ENCODE peak calls at places on chromosomes 1 and 21, in four cellular contexts. One of them, this sample, is unnamed.

GRCh38 chr1:54499097-54500029 is 48.7 kb upstream of the ACOT11 start:
- DNase-seq in amniotic stem cell: no peak
- DNase-seq in small intestine: peak
- DNase-seq in progenitor cell of endocrine pancreas: peak
- DNase-seq in this sample: peak

GRCh38 chr21:31222142-31222541 is 121.9 kb downstream of the TIAM1 start:
- DNase-seq in amniotic stem cell: no peak
- DNase-seq in small intestine: no peak
- DNase-seq in progenitor cell of endocrine pancreas: no peak
- DNase-seq in this sample: no peak

GRCh38 chr1:97204468-97204867 is 482.9 kb downstream of the PTBP2 start:
- DNase-seq in amniotic stem cell: no peak
- DNase-seq in small intestine: no peak
- DNase-seq in progenitor cell of endocrine pancreas: no peak
- DNase-seq in this sample: no peak

GRCh38 chr1:30872948-30873263 is 35.7 kb downstream of the SDC3 start:
- DNase-seq in amniotic stem cell: no peak
- DNase-seq in small intestine: no peak
- DNase-seq in progenitor cell of endocrine pancreas: no peak
- DNase-seq in this sample: no peak

GRCh38 chr1:30058966-30059365 is 664.4 kb downstream of the MATN1 start:
- DNase-seq in amniotic stem cell: peak
- DNase-seq in small intestine: no peak
- DNase-seq in progenitor cell of endocrine pancreas: no peak
- DNase-seq in this sample: peak

GRCh38 chr1:234607091-234608025 is 2.6 kb downstream of the IRF2BP2 start:
- DNase-seq in amniotic stem cell: no peak
- DNase-seq in small intestine: peak
- DNase-seq in progenitor cell of endocrine pancreas: no peak
- DNase-seq in this sample: no peak

GRCh38 chr1:161733526-161733925 is 12.2 kb downstream of the FCRLB start:
- DNase-seq in amniotic stem cell: peak
- DNase-seq in small intestine: no peak
- DNase-seq in progenitor cell of endocrine pancreas: no peak
- DNase-seq in this sample: no peak

GRCh38 chr1:25990702-25991395 is 7.0 kb downstream of the PAFAH2 start:
- DNase-seq in amniotic stem cell: no peak
- DNase-seq in small intestine: peak
- DNase-seq in progenitor cell of endocrine pancreas: no peak
- DNase-seq in this sample: no peak

GRCh38 chr1:224067207-224067606 is 46.7 kb upstream of the FBXO28 start:
- DNase-seq in amniotic stem cell: no peak
- DNase-seq in small intestine: no peak
- DNase-seq in progenitor cell of endocrine pancreas: no peak
- DNase-seq in this sample: no peak

GRCh38 chr1:116954450-116954849 is 44.7 kb downstream of the PTGFRN start:
- DNase-seq in amniotic stem cell: no peak
- DNase-seq in small intestine: no peak
- DNase-seq in progenitor cell of endocrine pancreas: no peak
- DNase-seq in this sample: no peak

GRCh38 chr1:201377611-201378092 is at the start of gene TNNT2:
- DNase-seq in amniotic stem cell: no peak
- DNase-seq in small intestine: no peak
- DNase-seq in progenitor cell of endocrine pancreas: no peak
- DNase-seq in this sample: no peak

GRCh38 chr1:16215882-16216753 is 3.7 kb upstream of the ARHGEF19 start:
- DNase-seq in amniotic stem cell: peak
- DNase-seq in small intestine: peak
- DNase-seq in progenitor cell of endocrine pancreas: peak
- DNase-seq in this sample: peak

GRCh38 chr1:233113009-233113712 is 162.8 kb downstream of the NTPCR start:
- DNase-seq in amniotic stem cell: peak
- DNase-seq in small intestine: peak
- DNase-seq in progenitor cell of endocrine pancreas: no peak
- DNase-seq in this sample: peak

GRCh38 chr1:42973799-42974198 is 15.1 kb upstream of the SLC2A1 start:
- DNase-seq in amniotic stem cell: no peak
- DNase-seq in small intestine: no peak
- DNase-seq in progenitor cell of endocrine pancreas: no peak
- DNase-seq in this sample: no peak

GRCh38 chr1:84584126-84584525 is 9.9 kb upstream of the CTBS start:
- DNase-seq in amniotic stem cell: no peak
- DNase-seq in small intestine: no peak
- DNase-seq in progenitor cell of endocrine pancreas: no peak
- DNase-seq in this sample: no peak

GRCh38 chr1:155003766-155004351 is 1.3 kb downstream of the ZBTB7B start:
- DNase-seq in amniotic stem cell: peak
- DNase-seq in small intestine: peak
- DNase-seq in progenitor cell of endocrine pancreas: no peak
- DNase-seq in this sample: peak

GRCh38 chr1:231634302-231635013 is 7.9 kb downstream of the DISC1 start:
- DNase-seq in amniotic stem cell: no peak
- DNase-seq in small intestine: no peak
- DNase-seq in progenitor cell of endocrine pancreas: no peak
- DNase-seq in this sample: no peak

GRCh38 chr1:66493731-66494130 is 40.2 kb upstream of the SGIP1 start:
- DNase-seq in amniotic stem cell: no peak
- DNase-seq in small intestine: no peak
- DNase-seq in progenitor cell of endocrine pancreas: no peak
- DNase-seq in this sample: no peak

GRCh38 chr1:245583575-245584330 is 429.0 kb downstream of the KIF26B start:
- DNase-seq in amniotic stem cell: no peak
- DNase-seq in small intestine: no peak
- DNase-seq in progenitor cell of endocrine pancreas: no peak
- DNase-seq in this sample: no peak

GRCh38 chr1:151435174-151435573 is 24.1 kb downstream of the POGZ start:
- DNase-seq in amniotic stem cell: no peak
- DNase-seq in small intestine: no peak
- DNase-seq in progenitor cell of endocrine pancreas: no peak
- DNase-seq in this sample: no peak

GRCh38 chr21:27515676-27516075 is 548.8 kb upstream of the ADAMTS5 start:
- DNase-seq in amniotic stem cell: no peak
- DNase-seq in small intestine: no peak
- DNase-seq in progenitor cell of endocrine pancreas: no peak
- DNase-seq in this sample: no peak

GRCh38 chr1:204826970-204827369 is 43.7 kb upstream of the NFASC start:
- DNase-seq in amniotic stem cell: no peak
- DNase-seq in small intestine: no peak
- DNase-seq in progenitor cell of endocrine pancreas: peak
- DNase-seq in this sample: no peak

GRCh38 chr1:31703431-31704260 is at the start of gene COL16A1:
- DNase-seq in amniotic stem cell: no peak
- DNase-seq in small intestine: peak
- DNase-seq in progenitor cell of endocrine pancreas: no peak
- DNase-seq in this sample: peak

GRCh38 chr1:230797376-230798186 is 50.4 kb downstream of the CAPN9 start:
- DNase-seq in amniotic stem cell: peak
- DNase-seq in small intestine: peak
- DNase-seq in progenitor cell of endocrine pancreas: no peak
- DNase-seq in this sample: peak

GRCh38 chr1:175527773-175528172 is 215.6 kb downstream of the TNR start:
- DNase-seq in amniotic stem cell: no peak
- DNase-seq in small intestine: no peak
- DNase-seq in progenitor cell of endocrine pancreas: no peak
- DNase-seq in this sample: no peak

This sample was measured in DMS153.